ENCODE peak calls at places on chromosomes 7 and 10, in five cellular contexts. One of them, this sample, is unnamed. For H3K9me3, the result is how much of the 10 kb centered on the place peaks cover.

GRCh38 chr10:132707121-132707775 is 78.7 kb downstream of the NKX6-2 start:
- DNase-seq in H1: no peak
- DNase-seq in GM23248: no peak
- DNase-seq in K562: no peak
- DNase-seq in colonic mucosa: peak
- DNase-seq in this sample: no peak

GRCh38 chr7:28841766-28842165 is 116.4 kb downstream of the TRIL start:
- DNase-seq in H1: no peak
- DNase-seq in GM23248: no peak
- DNase-seq in K562: no peak
- DNase-seq in colonic mucosa: no peak
- DNase-seq in this sample: no peak

GRCh38 chr7:138872576-138872975 is 74.6 kb upstream of the ATP6V0A4 start:
- DNase-seq in H1: no peak
- DNase-seq in GM23248: peak
- DNase-seq in K562: no peak
- DNase-seq in colonic mucosa: no peak
- DNase-seq in this sample: peak

GRCh38 chr10:10056958-10057357 is 960.7 kb upstream of the CELF2 start:
- DNase-seq in H1: no peak
- DNase-seq in GM23248: no peak
- DNase-seq in K562: no peak
- DNase-seq in colonic mucosa: no peak
- DNase-seq in this sample: no peak

GRCh38 chr7:43869018-43869897 is at the start of gene MRPS24:
- DNase-seq in H1: peak
- DNase-seq in GM23248: peak
- DNase-seq in K562: peak
- DNase-seq in colonic mucosa: peak
- DNase-seq in this sample: peak

GRCh38 chr10:111211756-111212155 is 134.9 kb downstream of the ADRA2A start:
- DNase-seq in H1: no peak
- DNase-seq in GM23248: peak
- DNase-seq in K562: no peak
- DNase-seq in colonic mucosa: no peak
- DNase-seq in this sample: peak

GRCh38 chr7:135283959-135284638 is 50.5 kb downstream of the STRA8 start:
- DNase-seq in H1: no peak
- DNase-seq in GM23248: no peak
- DNase-seq in K562: no peak
- DNase-seq in colonic mucosa: no peak
- DNase-seq in this sample: no peak

GRCh38 chr7:132548489-132549078 is 27.7 kb downstream of the PLXNA4 start:
- DNase-seq in H1: no peak
- DNase-seq in GM23248: peak
- DNase-seq in K562: no peak
- DNase-seq in colonic mucosa: no peak
- DNase-seq in this sample: no peak

GRCh38 chr10:95430231-95430951 is 130.8 kb downstream of the SORBS1 start:
- DNase-seq in H1: no peak
- DNase-seq in GM23248: peak
- DNase-seq in K562: peak
- DNase-seq in colonic mucosa: peak
- DNase-seq in this sample: peak

GRCh38 chr7:44534087-44534486 is 7.0 kb downstream of the NPC1L1 start:
- DNase-seq in H1: no peak
- DNase-seq in GM23248: no peak
- DNase-seq in K562: no peak
- DNase-seq in colonic mucosa: no peak
- DNase-seq in this sample: peak

GRCh38 chr10:31353574-31353973 is 34.6 kb downstream of the ZEB1 start:
- DNase-seq in H1: no peak
- DNase-seq in GM23248: peak
- DNase-seq in K562: no peak
- DNase-seq in colonic mucosa: no peak
- DNase-seq in this sample: peak

GRCh38 chr7:114088541-114088940 is 169.7 kb upstream of the PPP1R3A start:
- DNase-seq in H1: no peak
- DNase-seq in GM23248: no peak
- DNase-seq in K562: no peak
- DNase-seq in colonic mucosa: no peak
- DNase-seq in this sample: no peak
- H3K9ac ChIP-seq in H1: no peak
- H3K9ac ChIP-seq in GM23248: no peak
- H3K9ac ChIP-seq in K562: no peak
- H3K9ac ChIP-seq in colonic mucosa: peak
- H3K9ac ChIP-seq in this sample: peak

GRCh38 chr7:27170494-27170811 is 3.7 kb downstream of the HOXA10 start:
- DNase-seq in H1: no peak
- DNase-seq in GM23248: no peak
- DNase-seq in K562: no peak
- DNase-seq in colonic mucosa: no peak
- DNase-seq in this sample: no peak
- H3K4me3 ChIP-seq in H1: no peak
- H3K4me3 ChIP-seq in GM23248: peak
- H3K4me3 ChIP-seq in K562: no peak
- H3K4me3 ChIP-seq in colonic mucosa: peak
- H3K4me3 ChIP-seq in this sample: peak

GRCh38 chr7:158398750-158399149 is 188.9 kb downstream of the PTPRN2 start:
- DNase-seq in H1: no peak
- DNase-seq in GM23248: no peak
- DNase-seq in K562: no peak
- DNase-seq in colonic mucosa: no peak
- DNase-seq in this sample: no peak

GRCh38 chr7:158396301-158396905 is 191.2 kb downstream of the PTPRN2 start:
- DNase-seq in H1: no peak
- DNase-seq in GM23248: no peak
- DNase-seq in K562: no peak
- DNase-seq in colonic mucosa: no peak
- DNase-seq in this sample: no peak

GRCh38 chr7:158399762-158400161 is 187.9 kb downstream of the PTPRN2 start:
- DNase-seq in H1: no peak
- DNase-seq in GM23248: no peak
- DNase-seq in K562: no peak
- DNase-seq in colonic mucosa: no peak
- DNase-seq in this sample: no peak

GRCh38 chr7:158396982-158397862 is 190.4 kb downstream of the PTPRN2 start:
- DNase-seq in H1: no peak
- DNase-seq in GM23248: no peak
- DNase-seq in K562: no peak
- DNase-seq in colonic mucosa: no peak
- DNase-seq in this sample: no peak

GRCh38 chr7:158397885-158398284 is 189.7 kb downstream of the PTPRN2 start:
- DNase-seq in H1: no peak
- DNase-seq in GM23248: no peak
- DNase-seq in K562: no peak
- DNase-seq in colonic mucosa: no peak
- DNase-seq in this sample: no peak
- H3K9me3 ChIP-seq in H1: under half
- H3K9me3 ChIP-seq in GM23248: under half
- H3K9me3 ChIP-seq in K562: under half
- H3K9me3 ChIP-seq in colonic mucosa: under half
- H3K9me3 ChIP-seq in this sample: under half

DNA sequence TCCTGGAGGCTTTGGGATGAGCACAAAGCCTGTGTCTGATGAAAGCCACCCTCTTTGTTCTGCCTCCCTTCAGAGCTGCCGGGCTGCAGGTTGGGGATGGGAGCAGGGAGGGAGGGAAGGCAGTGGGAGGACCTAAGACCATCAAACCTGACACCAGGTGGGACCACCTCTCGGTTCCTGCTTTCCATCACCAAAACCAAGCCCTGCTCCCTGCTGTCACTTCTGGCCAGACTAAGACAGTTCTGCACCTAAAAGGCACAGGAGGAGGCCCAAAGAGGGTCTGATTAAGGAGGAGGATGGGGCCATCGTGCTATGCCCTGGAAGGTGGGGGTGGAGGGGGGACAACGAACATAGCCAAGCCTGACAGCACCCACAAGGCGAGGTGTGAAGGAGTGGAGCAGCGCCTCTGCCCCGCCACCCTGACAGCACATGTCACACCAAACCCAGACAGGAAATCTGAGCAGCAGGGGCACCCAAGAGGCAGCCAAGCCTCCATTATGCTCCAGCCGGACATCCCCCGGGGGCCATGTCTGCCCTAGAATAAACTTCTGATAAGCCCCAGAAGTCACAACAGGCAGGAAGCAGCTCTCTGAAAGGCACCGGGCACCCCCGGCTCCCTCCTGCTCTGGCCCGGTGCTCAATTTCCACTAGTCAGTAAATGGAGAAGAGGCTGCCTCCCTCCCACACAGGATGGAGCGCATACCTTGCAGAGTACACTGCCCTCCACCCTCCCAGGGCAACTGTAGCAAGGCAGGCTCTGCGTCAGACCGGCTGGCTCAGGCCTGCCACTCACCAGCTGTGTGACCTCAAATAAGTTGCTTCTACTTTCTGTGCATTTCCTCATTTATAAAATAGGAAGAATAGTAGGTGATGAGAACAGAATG is 48.9 kb downstream of the DLG5 start:
- DNase-seq in H1: peak
- DNase-seq in GM23248: peak
- DNase-seq in K562: peak
- DNase-seq in colonic mucosa: no peak
- DNase-seq in this sample: peak
- H3K9ac ChIP-seq in H1: no peak
- H3K9ac ChIP-seq in GM23248: no peak
- H3K9ac ChIP-seq in K562: peak
- H3K9ac ChIP-seq in colonic mucosa: no peak
- H3K9ac ChIP-seq in this sample: no peak

GRCh38 chr10:86363184-86363832 is 3.3 kb downstream of the GRID1 start:
- DNase-seq in H1: no peak
- DNase-seq in GM23248: peak
- DNase-seq in K562: peak
- DNase-seq in colonic mucosa: no peak
- DNase-seq in this sample: no peak
- H3K4me3 ChIP-seq in H1: peak
- H3K4me3 ChIP-seq in GM23248: no peak
- H3K4me3 ChIP-seq in K562: no peak
- H3K4me3 ChIP-seq in colonic mucosa: no peak
- H3K4me3 ChIP-seq in this sample: no peak

DNA sequence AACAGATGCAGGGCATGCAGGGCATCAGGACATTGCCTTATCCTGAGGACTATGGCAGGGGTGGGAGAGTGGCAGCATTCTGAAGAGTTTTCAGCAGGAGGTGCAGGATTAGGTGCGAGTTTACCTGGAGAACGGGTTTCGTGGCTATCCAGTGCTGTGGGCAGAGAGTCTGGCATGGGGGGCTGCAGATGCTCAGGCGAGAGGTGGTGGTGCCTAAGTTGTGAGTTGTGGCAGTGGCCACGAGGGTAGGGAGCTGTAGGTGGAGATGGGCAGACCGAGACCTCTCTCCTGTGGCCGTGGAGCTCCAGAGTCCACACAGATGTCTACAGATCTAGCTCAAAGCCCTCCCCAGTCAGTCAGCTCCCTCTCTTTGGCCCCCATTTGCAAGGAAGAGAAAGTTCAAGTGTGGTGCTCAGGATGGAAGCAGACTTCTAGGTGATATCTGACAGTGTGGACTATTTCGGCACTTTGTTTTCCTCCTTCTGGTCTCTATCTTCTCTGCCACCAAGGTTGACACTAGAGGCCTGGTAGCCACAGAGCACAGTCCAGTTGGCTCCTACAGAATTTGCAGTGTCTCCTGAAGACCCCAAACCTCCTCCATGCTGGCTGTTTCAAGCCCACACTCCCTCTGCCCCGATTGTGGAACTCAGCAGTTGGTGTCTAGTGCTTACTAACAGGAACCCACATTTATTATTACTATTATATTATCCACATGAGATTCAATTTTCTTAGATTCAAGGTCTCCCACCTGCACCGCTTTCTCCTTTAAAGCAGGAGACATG is 955.7 kb upstream of the ZNF722 start:
- DNase-seq in H1: no peak
- DNase-seq in GM23248: no peak
- DNase-seq in K562: no peak
- DNase-seq in colonic mucosa: no peak
- DNase-seq in this sample: no peak
- H3K9me3 ChIP-seq in H1: half or more
- H3K9me3 ChIP-seq in GM23248: under half
- H3K9me3 ChIP-seq in K562: under half
- H3K9me3 ChIP-seq in colonic mucosa: under half
- H3K9me3 ChIP-seq in this sample: under half

GRCh38 chr7:105822806-105823205 is 53.6 kb downstream of the ATXN7L1 start:
- DNase-seq in H1: no peak
- DNase-seq in GM23248: no peak
- DNase-seq in K562: no peak
- DNase-seq in colonic mucosa: no peak
- DNase-seq in this sample: no peak

GRCh38 chr7:105820667-105821066 is 55.7 kb downstream of the ATXN7L1 start:
- DNase-seq in H1: no peak
- DNase-seq in GM23248: no peak
- DNase-seq in K562: no peak
- DNase-seq in colonic mucosa: no peak
- DNase-seq in this sample: no peak

GRCh38 chr7:105816954-105817615 is 59.3 kb downstream of the ATXN7L1 start:
- DNase-seq in H1: no peak
- DNase-seq in GM23248: no peak
- DNase-seq in K562: no peak
- DNase-seq in colonic mucosa: no peak
- DNase-seq in this sample: no peak

GRCh38 chr7:105819559-105819958 is 56.8 kb downstream of the ATXN7L1 start:
- DNase-seq in H1: no peak
- DNase-seq in GM23248: no peak
- DNase-seq in K562: no peak
- DNase-seq in colonic mucosa: no peak
- DNase-seq in this sample: no peak

GRCh38 chr7:105821527-105821926 is 54.9 kb downstream of the ATXN7L1 start:
- DNase-seq in H1: no peak
- DNase-seq in GM23248: no peak
- DNase-seq in K562: no peak
- DNase-seq in colonic mucosa: no peak
- DNase-seq in this sample: no peak
- H3K9ac ChIP-seq in H1: no peak
- H3K9ac ChIP-seq in GM23248: no peak
- H3K9ac ChIP-seq in K562: no peak
- H3K9ac ChIP-seq in colonic mucosa: no peak
- H3K9ac ChIP-seq in this sample: no peak

DNA sequence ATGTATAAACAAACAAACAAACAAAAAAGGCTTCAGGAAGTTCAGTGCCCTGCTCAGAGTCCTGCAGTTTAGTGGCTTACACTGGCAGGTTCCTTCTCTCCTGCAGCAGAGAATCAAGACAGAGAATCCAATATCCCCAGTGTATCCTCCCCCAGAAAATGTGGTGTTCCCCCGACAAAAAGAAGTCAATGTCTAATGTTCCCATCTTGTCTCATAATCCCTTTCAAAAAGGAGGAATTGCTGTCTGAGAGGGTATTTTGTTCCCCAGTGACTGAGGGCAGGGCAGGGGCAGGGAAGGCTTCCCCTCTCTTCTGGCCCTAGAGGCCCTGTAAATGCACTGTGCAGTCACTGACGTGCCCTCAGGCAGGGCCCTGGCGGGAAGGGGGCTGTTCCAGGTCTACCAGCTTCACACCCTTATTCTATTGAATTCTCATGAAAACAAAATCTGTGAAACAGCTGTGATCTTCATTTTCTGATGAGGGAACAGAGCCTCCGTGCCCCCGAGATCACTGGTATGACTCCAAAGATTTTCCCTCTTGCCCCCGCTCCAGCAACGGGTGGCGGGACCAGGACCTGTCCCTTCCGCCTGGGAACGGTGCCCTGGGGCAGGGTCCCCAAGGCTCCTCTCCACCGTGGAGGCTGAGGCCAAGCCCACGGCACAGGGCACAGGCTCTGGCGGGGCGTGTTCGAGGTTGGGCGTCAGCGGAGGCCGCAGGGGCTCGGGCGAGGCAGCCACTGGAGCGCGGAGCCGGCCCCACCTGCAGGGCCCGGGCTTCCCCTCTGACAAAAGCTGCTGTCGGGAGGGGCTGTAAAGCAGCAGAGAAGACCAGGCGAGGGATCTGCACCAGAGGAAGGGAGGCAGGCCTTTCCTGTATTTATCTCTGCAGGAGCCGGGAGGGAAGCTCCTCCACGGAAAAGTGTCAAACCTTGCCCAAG is 13.4 kb upstream of the WDFY4 start:
- DNase-seq in H1: no peak
- DNase-seq in GM23248: no peak
- DNase-seq in K562: no peak
- DNase-seq in colonic mucosa: no peak
- DNase-seq in this sample: no peak
- H3K4me3 ChIP-seq in H1: no peak
- H3K4me3 ChIP-seq in GM23248: no peak
- H3K4me3 ChIP-seq in K562: no peak
- H3K4me3 ChIP-seq in colonic mucosa: no peak
- H3K4me3 ChIP-seq in this sample: no peak